ENCODE peak calls at places on chromosomes 12 and 14, in ten cellular contexts. N, R, P, Z, X, I, B, Q, V and J are unnamed samples.

GRCh38 chr12:89861086-89861485 is 152.4 kb upstream of the ATP2B1 start:
- DNase-seq in N (no peak), R (no peak), P (no peak), Z (no peak), X (peak), I (no peak), B (no peak), Q (no peak), V (no peak), J (no peak)

GRCh38 chr14:55201219-55202096 is 10.1 kb upstream of the DLGAP5 start:
- DNase-seq in N (no peak), R (no peak), P (no peak), Z (no peak), X (no peak), I (peak), B (no peak), Q (no peak), V (no peak), J (no peak)

GRCh38 chr12:80941916-80942315 is 4.2 kb upstream of the LIN7A start:
- DNase-seq in N (no peak), R (no peak), P (no peak), Z (no peak), X (no peak), I (peak), B (no peak), Q (no peak), V (no peak), J (no peak)

GRCh38 chr14:103105580-103106168 is 11.1 kb downstream of the EXOC3L4 start:
- DNase-seq in N (no peak), R (no peak), P (no peak), Z (no peak), X (no peak), I (peak), B (no peak), Q (peak), V (no peak), J (no peak)

GRCh38 chr12:80186727-80187217 is 87.4 kb downstream of the OTOGL start:
- DNase-seq in N (peak), R (peak), P (peak), Z (peak), X (peak), I (peak), B (no peak), Q (peak), V (peak), J (no peak)

GRCh38 chr12:71472441-71472911 is 32.9 kb downstream of the LGR5 start:
- DNase-seq in N (no peak), R (no peak), P (no peak), Z (no peak), X (no peak), I (no peak), B (no peak), Q (no peak), V (no peak), J (no peak)

GRCh38 chr12:55927588-55928502 is at the start of gene PYM1:
- DNase-seq in N (peak), R (peak), P (peak), Z (peak), X (peak), I (peak), B (peak), Q (peak), V (peak), J (peak)

GRCh38 chr14:100031506-100032281 is 33.5 kb upstream of the EVL start:
- DNase-seq in N (peak), R (peak), P (no peak), Z (no peak), X (peak), I (no peak), B (no peak), Q (no peak), V (no peak), J (peak)

GRCh38 chr14:68841030-68841809 is 48.4 kb upstream of the ZFP36L1 start:
- DNase-seq in N (no peak), R (no peak), P (no peak), Z (no peak), X (peak), I (no peak), B (no peak), Q (no peak), V (no peak), J (no peak)

GRCh38 chr12:41026151-41026550 is 162.0 kb upstream of the PDZRN4 start:
- DNase-seq in N (no peak), R (no peak), P (no peak), Z (no peak), X (no peak), I (no peak), B (no peak), Q (no peak), V (no peak), J (no peak)

GRCh38 chr12:121515615-121516014 is 65.2 kb downstream of the KDM2B start:
- DNase-seq in N (no peak), R (no peak), P (no peak), Z (no peak), X (no peak), I (no peak), B (no peak), Q (no peak), V (no peak), J (no peak)

GRCh38 chr14:21071225-21072041 is 1.3 kb downstream of the ARHGEF40 start:
- DNase-seq in N (no peak), R (peak), P (peak), Z (peak), X (peak), I (peak), B (peak), Q (peak), V (no peak), J (peak)

GRCh38 chr14:51616724-51617409 is 34.8 kb upstream of the FRMD6 start:
- DNase-seq in N (peak), R (no peak), P (no peak), Z (peak), X (peak), I (peak), B (no peak), Q (no peak), V (no peak), J (no peak)

GRCh38 chr12:6370994-6371754 is 4.2 kb downstream of the SCNN1A start:
- DNase-seq in N (peak), R (peak), P (peak), Z (peak), X (peak), I (peak), B (no peak), Q (peak), V (no peak), J (no peak)

GRCh38 chr12:124377981-124378509 is 83.2 kb downstream of the RFLNA start:
- DNase-seq in N (no peak), R (no peak), P (no peak), Z (no peak), X (peak), I (no peak), B (no peak), Q (no peak), V (no peak), J (no peak)

GRCh38 chr12:15808250-15808971 is 19.2 kb upstream of the EPS8 start:
- DNase-seq in N (no peak), R (no peak), P (no peak), Z (no peak), X (no peak), I (peak), B (no peak), Q (no peak), V (no peak), J (no peak)

GRCh38 chr14:29911815-29912214 is 15.8 kb downstream of the PRKD1 start:
- DNase-seq in N (no peak), R (no peak), P (no peak), Z (no peak), X (no peak), I (peak), B (no peak), Q (no peak), V (no peak), J (no peak)

GRCh38 chr12:14756331-14757143 is 46.7 kb downstream of the WBP11 start:
- DNase-seq in N (no peak), R (no peak), P (no peak), Z (no peak), X (peak), I (peak), B (no peak), Q (peak), V (no peak), J (no peak)

GRCh38 chr12:52493172-52493571 is at the start of gene KRT6A:
- DNase-seq in N (no peak), R (no peak), P (no peak), Z (no peak), X (no peak), I (no peak), B (no peak), Q (no peak), V (no peak), J (no peak)

GRCh38 chr14:102893452-102893851 is 29.0 kb upstream of the AMN start:
- DNase-seq in N (no peak), R (no peak), P (no peak), Z (no peak), X (no peak), I (no peak), B (peak), Q (no peak), V (no peak), J (no peak)

GRCh38 chr14:33836203-33836894 is 114.5 kb downstream of the EGLN3 start:
- DNase-seq in N (no peak), R (no peak), P (peak), Z (no peak), X (no peak), I (no peak), B (no peak), Q (no peak), V (no peak), J (no peak)

GRCh38 chr14:97777622-97778021 is 980.4 kb downstream of the VRK1 start:
- DNase-seq in N (no peak), R (no peak), P (no peak), Z (no peak), X (no peak), I (no peak), B (no peak), Q (no peak), V (peak), J (no peak)